ENCODE peak calls at places on chromosomes 4 and X, in seven cellular contexts. P is upper lobe of left lung, E is cardiac muscle cell, N is BE2C, J is heart left ventricle, M is endodermal cell, A is mammary epithelial cell. I is an unnamed sample.

GRCh38 chrX:29580560-29580959 is 634.8 kb upstream of the MAGEB2 start:
- DNase-seq in P (no peak), E (no peak), N (no peak), J (no peak), M (no peak), A (no peak), I (no peak)

GRCh38 chr4:6916587-6917444 is 7.2 kb downstream of the TBC1D14 start:
- DNase-seq in P (peak; percentile 90), E (no peak), N (peak; percentile 48), J (no peak), M (peak; percentile 58), A (peak; percentile 68), I (no peak)

GRCh38 chrX:105882581-105883275 is 60.4 kb downstream of the NRK start:
- DNase-seq in P (no peak), E (peak; percentile 60), N (peak; percentile 3), J (no peak), M (no peak), A (no peak), I (no peak)

GRCh38 chr4:14560577-14560976 is 441.7 kb upstream of the CPEB2 start:
- DNase-seq in P (no peak), E (no peak), N (no peak), J (no peak), M (no peak), A (no peak), I (no peak)

GRCh38 chr4:104465201-104465600 is 29.5 kb downstream of the CXXC4 start:
- DNase-seq in P (no peak), E (no peak), N (no peak), J (no peak), M (no peak), A (no peak), I (no peak)

GRCh38 chr4:118389731-118390520 is 37.1 kb upstream of the PRSS12 start:
- DNase-seq in P (no peak), E (no peak), N (no peak), J (no peak), M (no peak), A (no peak), I (peak; percentile 10)

GRCh38 chr4:22488136-22488535 is 27.7 kb downstream of the ADGRA3 start:
- DNase-seq in P (no peak), E (no peak), N (no peak), J (no peak), M (no peak), A (no peak), I (no peak)

GRCh38 chrX:11064851-11065600 is 46.1 kb upstream of the HCCS start:
- DNase-seq in P (no peak), E (no peak), N (no peak), J (no peak), M (no peak), A (peak; percentile 66), I (peak; percentile 43)

GRCh38 chr4:181077416-181077815 is 1165.8 kb upstream of the TENM3 start:
- DNase-seq in P (no peak), E (no peak), N (no peak), J (no peak), M (no peak), A (no peak), I (no peak)

GRCh38 chrX:39427492-39428289 is 626.4 kb downstream of the MID1IP1 start:
- DNase-seq in P (no peak), E (peak; percentile 52), N (no peak), J (no peak), M (no peak), A (peak; percentile 57), I (no peak)

GRCh38 chr4:184409911-184410692 is 64.2 kb downstream of the IRF2 start:
- DNase-seq in P (no peak), E (no peak), N (no peak), J (no peak), M (no peak), A (no peak), I (no peak)

GRCh38 chrX:38732866-38733265 is 68.4 kb upstream of the MID1IP1 start:
- DNase-seq in P (no peak), E (no peak), N (no peak), J (no peak), M (no peak), A (peak; percentile 52), I (no peak)

GRCh38 chr4:52661966-52662705 is 3.0 kb upstream of the USP46 start:
- DNase-seq in P (no peak), E (peak; percentile 25), N (no peak), J (no peak), M (no peak), A (peak; percentile 39), I (no peak)

GRCh38 chr4:138310991-138311390 is 68.8 kb upstream of the SLC7A11 start:
- DNase-seq in P (no peak), E (no peak), N (no peak), J (no peak), M (no peak), A (peak; percentile 42), I (no peak)

GRCh38 chr4:48963042-48963679 is 22.9 kb upstream of the CWH43 start:
- DNase-seq in P (peak; percentile 66), E (peak; percentile 87), N (peak; percentile 78), J (no peak), M (peak; percentile 86), A (peak; percentile 71), I (no peak)

GRCh38 chr4:17763352-17763890 is 18.0 kb downstream of the FAM184B start:
- DNase-seq in P (no peak), E (no peak), N (no peak), J (no peak), M (no peak), A (no peak), I (no peak)

GRCh38 chr4:13496605-13497004 is 12.5 kb upstream of the RAB28 start:
- DNase-seq in P (no peak), E (no peak), N (no peak), J (no peak), M (no peak), A (no peak), I (no peak)

GRCh38 chrX:80388206-80388605 is 32.0 kb upstream of the TENT5D start:
- DNase-seq in P (no peak), E (no peak), N (no peak), J (no peak), M (no peak), A (no peak), I (no peak)

GRCh38 chr4:101158136-101158485 is 189.2 kb downstream of the PPP3CA start:
- DNase-seq in P (no peak), E (no peak), N (peak; percentile 45), J (no peak), M (no peak), A (no peak), I (no peak)

GRCh38 chr4:53591372-53591892 is at the start of gene LNX1:
- DNase-seq in P (peak; percentile 92), E (peak; percentile 10), N (no peak), J (no peak), M (peak; percentile 96), A (no peak), I (no peak)

GRCh38 chr4:24417206-24417605 is 167.1 kb downstream of the DHX15 start:
- DNase-seq in P (no peak), E (no peak), N (no peak), J (no peak), M (no peak), A (no peak), I (no peak)

GRCh38 chr4:99868126-99868596 is 26.1 kb downstream of the LAMTOR3 start:
- DNase-seq in P (no peak), E (peak; percentile 3), N (no peak), J (no peak), M (peak; percentile 51), A (no peak), I (peak; percentile 72)

GRCh38 chr4:19358015-19358414 is 893.7 kb upstream of the SLIT2 start:
- DNase-seq in P (no peak), E (no peak), N (no peak), J (no peak), M (no peak), A (peak; percentile 92), I (no peak)

GRCh38 chr4:2871911-2872310 is 28.3 kb downstream of the ADD1 start:
- DNase-seq in P (no peak), E (no peak), N (peak; percentile 35), J (no peak), M (no peak), A (no peak), I (no peak)

DNA sequence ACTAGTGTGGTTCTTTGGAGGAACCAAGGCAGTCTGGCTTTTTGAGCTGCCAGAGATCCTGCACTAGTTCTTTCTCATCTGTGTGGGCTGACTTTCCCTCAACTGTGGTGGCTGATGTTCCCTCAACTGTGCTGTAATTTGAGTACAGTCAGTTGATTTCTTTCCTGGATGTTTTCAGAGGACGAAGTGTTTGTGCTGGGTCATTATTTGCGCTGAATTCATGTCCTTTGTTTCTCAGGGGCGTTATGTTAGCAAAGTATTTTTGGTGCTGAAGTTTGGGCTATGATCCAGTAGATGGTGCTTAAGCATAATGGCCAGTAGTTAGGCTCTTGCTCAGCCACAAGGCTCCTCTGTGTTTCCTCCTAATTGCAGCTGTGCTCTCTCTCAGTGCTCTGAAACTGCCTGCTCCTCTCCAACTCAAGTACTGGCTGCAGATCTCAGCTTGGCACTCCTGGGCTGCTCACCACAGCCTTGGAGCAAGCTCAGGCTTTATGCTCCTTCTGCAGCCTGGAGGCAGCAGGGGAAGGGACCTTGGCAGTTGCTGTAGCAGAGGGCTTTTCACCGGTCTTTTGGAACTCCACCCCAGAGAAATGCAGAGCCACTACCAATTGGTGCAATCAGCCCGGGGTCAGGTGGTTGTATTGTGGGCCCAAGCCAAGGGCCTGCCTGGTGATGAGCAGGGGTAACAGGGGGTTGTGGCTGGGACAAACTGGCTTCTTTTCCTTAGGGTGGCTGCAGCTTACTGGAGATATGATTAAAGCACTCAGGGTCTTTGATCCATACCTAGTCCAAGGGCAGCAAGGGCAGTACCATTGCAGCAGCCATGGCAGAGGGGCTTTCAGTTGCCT is 27.9 kb downstream of the ENPEP start:
- DNase-seq in P (no peak), E (no peak), N (no peak), J (no peak), M (peak; percentile 58), A (no peak), I (no peak)
- TF ChIP-seq CTCF in P (no peak), E (no peak), N (no peak), J (no peak), M (peak; percentile 38), A (no peak), I (no peak)

DNA sequence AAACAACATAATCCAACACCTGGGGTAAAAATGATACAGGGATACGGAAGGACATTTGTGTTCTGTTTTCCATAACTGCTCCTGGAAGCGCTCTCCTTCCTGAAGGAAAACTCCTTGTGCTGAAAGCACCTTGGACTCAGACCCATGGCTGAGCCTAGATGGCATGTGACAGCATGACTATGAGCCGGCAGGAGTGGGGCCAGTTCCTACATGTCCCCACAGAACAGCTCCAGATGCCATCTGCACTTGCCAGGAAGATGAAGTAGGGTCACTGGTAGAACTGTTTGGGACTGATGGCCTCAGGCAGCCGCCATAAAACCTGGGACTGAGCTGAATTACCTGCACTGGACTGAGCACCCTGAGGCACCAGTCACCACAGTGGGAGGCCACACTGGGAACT is 56.0 kb upstream of the BCLAF3 start:
- DNase-seq in P (no peak), E (no peak), N (no peak), J (no peak), M (no peak), A (peak; percentile 46), I (no peak)
- H3K27me3 ChIP-seq in P (no peaks in the 10 kb centered on the region), E (no peaks in the 10 kb centered on the region), N (no peaks in the 10 kb centered on the region), J (no peaks in the 10 kb centered on the region), M (no peaks in the 10 kb centered on the region), A (no peaks in the 10 kb centered on the region), I (peaks cover under 1% of the 10 kb centered on the region)

GRCh38 chrX:83416273-83416672 is 91.8 kb upstream of the POU3F4 start:
- DNase-seq in P (no peak), E (peak; percentile 37), N (no peak), J (no peak), M (no peak), A (no peak), I (no peak)
- TF ChIP-seq CTCF in P (no peak), E (no peak), N (no peak), J (no peak), M (peak; percentile 73), A (peak; percentile 28), I (no peak)

GRCh38 chr4:153161599-153161971 is 42.7 kb upstream of the TRIM2 start:
- DNase-seq in P (no peak), E (no peak), N (no peak), J (no peak), M (no peak), A (no peak), I (no peak)
- H3K27me3 ChIP-seq in P (no peaks in the 10 kb centered on the region), E (peaks cover 12% of the 10 kb centered on the region), N (no peaks in the 10 kb centered on the region), J (peaks cover 11% of the 10 kb centered on the region), M (no peaks in the 10 kb centered on the region), A (no peaks in the 10 kb centered on the region), I (peaks cover 7% of the 10 kb centered on the region)

I was measured in BJ.